ENCODE peak calls at places on chromosomes 1 and 21, in four cellular contexts. P, N, L and U are unnamed samples.

GRCh38 chr1:69121708-69122107 is 446.0 kb upstream of the LRRC7 start:
- DNase-seq in P (no peak), N (no peak), L (no peak), U (no peak)

GRCh38 chr1:176785810-176786209 is 322.8 kb downstream of the PAPPA2 start:
- DNase-seq in L (no peak), N (no peak), P (peak), U (no peak)

GRCh38 chr1:232225336-232226131 is 404.4 kb downstream of the SIPA1L2 start:
- DNase-seq in L (no peak), P (peak), N (no peak), U (no peak)

GRCh38 chr1:225896937-225897549 is 8.1 kb upstream of the LEFTY1 start:
- DNase-seq in P (no peak), N (peak), L (peak), U (peak)

GRCh38 chr1:198153804-198154203 is 3.0 kb upstream of the NEK7 start:
- DNase-seq in P (no peak), N (no peak), L (peak), U (no peak)

GRCh38 chr1:16173447-16174260 is 17.8 kb upstream of the EPHA2 start:
- DNase-seq in N (peak), P (no peak), L (peak), U (no peak)

GRCh38 chr1:168879906-168880734 is 151.1 kb upstream of the DPT start:
- DNase-seq in L (peak), N (peak), P (peak), U (no peak)

GRCh38 chr1:1331068-1331965 is at the start of gene TAS1R3:
- DNase-seq in N (no peak), L (no peak), P (no peak), U (no peak)

GRCh38 chr21:45535341-45536081 is 6.7 kb downstream of the SLC19A1 start:
- DNase-seq in N (peak), L (peak), P (no peak), U (peak)

GRCh38 chr1:78522136-78522535 is 31.4 kb downstream of the PTGFR start:
- DNase-seq in L (no peak), P (no peak), N (no peak), U (no peak)

GRCh38 chr1:43293896-43294760 is 6.7 kb upstream of the TIE1 start:
- DNase-seq in P (no peak), L (peak), N (no peak), U (no peak)

GRCh38 chr1:91885331-91885715 is 628 bp downstream of the TGFBR3 start:
- DNase-seq in L (no peak), P (peak), N (peak), U (peak)

GRCh38 chr1:18637553-18637960 is 6.9 kb downstream of the PAX7 start:
- DNase-seq in P (peak), L (no peak), N (no peak), U (no peak)

GRCh38 chr1:4602536-4603316 is 51.7 kb upstream of the AJAP1 start:
- DNase-seq in N (no peak), L (no peak), P (no peak), U (peak)

GRCh38 chr1:31460027-31460426 is 47.0 kb downstream of the SERINC2 start:
- DNase-seq in N (no peak), P (peak), L (no peak), U (no peak)

GRCh38 chr1:212746546-212746945 is 45.0 kb downstream of the NSL1 start:
- DNase-seq in N (no peak), P (no peak), L (no peak), U (no peak)

GRCh38 chr21:16305686-16306085 is 575.9 kb downstream of the USP25 start:
- DNase-seq in L (no peak), N (no peak), P (no peak), U (no peak)

GRCh38 chr1:223312705-223313414 is 51.1 kb downstream of the SUSD4 start:
- DNase-seq in L (no peak), P (no peak), N (no peak), U (no peak)

GRCh38 chr1:229434641-229435051 is 752 bp upstream of the ACTA1 start:
- DNase-seq in L (peak), P (peak), N (no peak), U (no peak)

GRCh38 chr1:18955442-18956188 is 861 bp downstream of the IFFO2 start:
- DNase-seq in L (peak), P (peak), N (peak), U (peak)

GRCh38 chr1:46551597-46552095 is at the start of gene KNCN:
- DNase-seq in N (no peak), L (no peak), P (no peak), U (no peak)

GRCh38 chr1:31434101-31434871 is 21.3 kb downstream of the SERINC2 start:
- DNase-seq in N (no peak), P (peak), L (no peak), U (peak)

GRCh38 chr1:36400825-36401601 is 3.3 kb upstream of the LSM10 start:
- DNase-seq in N (peak), L (peak), P (peak), U (peak)

GRCh38 chr1:9558946-9559545 is 19.8 kb downstream of the SLC25A33 start:
- DNase-seq in L (no peak), P (no peak), N (no peak), U (no peak)

GRCh38 chr21:14120091-14120734 is 90.5 kb downstream of the LIPI start:
- DNase-seq in P (peak), N (peak), L (no peak), U (no peak)

GRCh38 chr1:184563308-184563707 is 176.5 kb downstream of the C1orf21 start:
- DNase-seq in N (no peak), P (no peak), L (no peak), U (no peak)

GRCh38 chr1:89643577-89643976 is 10.7 kb downstream of the LRRC8C start:
- DNase-seq in N (no peak), L (no peak), P (no peak), U (no peak)

GRCh38 chr1:166139735-166140134 is 27.1 kb downstream of the FAM78B start:
- DNase-seq in L (no peak), P (peak), N (no peak), U (no peak)

DNA sequence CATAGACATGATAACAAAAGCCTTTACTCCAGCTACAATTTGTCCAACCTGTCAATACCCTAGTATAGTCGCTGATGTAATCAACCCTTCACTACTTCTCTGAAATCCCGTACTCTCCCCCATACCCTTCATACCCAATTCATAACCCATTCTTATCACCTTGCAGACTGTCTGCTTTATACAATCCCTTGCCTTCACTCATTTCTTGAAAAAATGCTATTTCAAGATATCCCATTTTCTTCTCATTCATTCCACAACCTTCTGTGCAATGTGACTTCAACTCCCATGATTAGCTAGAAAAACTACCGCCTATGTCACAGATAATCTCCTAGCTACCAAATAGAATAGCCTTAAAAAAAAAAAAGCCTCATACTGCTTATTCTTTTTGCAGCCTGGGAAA is 49.5 kb downstream of the EPS15 start:
- DNase-seq in P (no peak), N (no peak), L (no peak), U (no peak)
- H3K4me3 ChIP-seq in P (no peak), N (no peak), L (no peak), U (no peak)

DNA sequence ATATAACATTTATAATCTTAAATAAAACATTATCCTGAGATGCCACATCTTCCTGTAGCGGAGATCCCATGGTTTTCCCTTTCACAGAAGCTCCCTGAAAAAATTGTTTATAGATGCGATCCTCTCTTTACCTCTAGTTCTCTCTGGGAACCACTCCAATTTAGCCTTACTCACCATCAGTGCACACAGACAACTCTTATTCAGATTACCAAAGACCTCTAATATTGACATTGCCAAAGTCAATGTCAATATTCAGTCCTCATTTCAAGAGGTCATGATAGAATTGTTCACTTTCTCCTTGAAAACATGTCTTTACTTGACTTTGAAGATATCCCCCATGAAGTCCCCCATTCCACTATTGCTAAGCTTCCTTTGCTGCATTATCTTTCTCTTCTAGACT is 248.8 kb downstream of the CTH start:
- DNase-seq in N (no peak), P (no peak), L (no peak), U (no peak)
- H3K27ac ChIP-seq in N (no peak), P (no peak), L (no peak), U (no peak)

GRCh38 chr1:32743380-32744062 is 41.0 kb upstream of the SYNC start:
- DNase-seq in L (no peak), P (no peak), N (peak), U (no peak)
- H3K4me3 ChIP-seq in L (no peak), P (no peak), N (no peak), U (no peak)

GRCh38 chr1:209737118-209737505 is 18.7 kb upstream of the TRAF3IP3 start:
- DNase-seq in P (no peak), N (no peak), L (no peak), U (no peak)
- H3K27ac ChIP-seq in P (no peak), N (no peak), L (no peak), U (peak)

GRCh38 chr1:61120998-61121397 is 38.6 kb downstream of the NFIA start:
- DNase-seq in N (peak), L (no peak), P (no peak), U (no peak)
- H3K4me3 ChIP-seq in N (no peak), L (peak), P (no peak), U (no peak)

DNA sequence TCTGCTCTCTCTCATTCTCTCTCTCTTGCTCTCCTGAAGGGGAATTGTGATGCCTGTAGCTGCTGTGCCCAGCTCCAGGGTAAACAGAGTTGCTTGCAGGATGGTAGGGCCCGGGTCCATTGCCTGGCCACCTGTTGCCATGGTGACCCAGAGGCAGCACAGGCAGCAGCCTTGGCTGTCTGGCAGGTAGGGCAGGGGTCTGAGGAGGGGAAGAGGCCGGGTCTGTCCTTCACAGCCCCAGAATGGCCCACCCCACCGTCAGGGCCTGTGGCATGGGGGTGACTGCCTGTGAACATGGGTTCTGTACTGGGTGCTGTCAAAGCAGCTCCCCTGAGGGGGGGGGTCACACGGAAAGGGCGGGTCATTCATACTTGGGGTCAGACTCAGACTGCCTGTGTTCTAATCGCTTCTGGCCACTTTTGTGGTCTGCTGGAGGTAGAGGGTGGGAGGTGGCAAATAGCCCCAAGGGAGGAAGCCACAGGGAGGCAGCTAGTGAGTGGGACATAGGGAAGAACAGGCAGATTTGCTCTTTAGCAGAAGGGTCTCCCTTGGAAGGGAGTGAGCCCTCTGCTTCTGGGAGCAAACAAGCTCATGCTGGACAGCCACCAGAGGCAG is 24.3 kb downstream of the ACOT11 start:
- DNase-seq in N (no peak), P (peak), L (no peak), U (peak)
- H3K27ac ChIP-seq in N (no peak), P (peak), L (peak), U (peak)